ENCODE peak calls at places on chromosomes 6 and 20, in ten cellular contexts. G, M, K, A, I, T, L, H, B and Z are unnamed samples.
A peak's percentile ranks its signal among the peaks of the same experiment; 100 is the strongest.

GRCh38 chr6:17081860-17082508 is 19.9 kb upstream of the STMND1 start:
- DNase-seq in M (no peak), L (no peak), H (no peak), G (no peak), I (no peak), B (no peak), K (no peak), T (no peak), A (no peak), Z (no peak)

GRCh38 chr20:40688129-40689099 is 622 bp downstream of the MAFB start:
- DNase-seq in A (no peak), B (no peak), G (no peak), T (no peak), L (peak; percentile 11), M (no peak), K (no peak), I (no peak), H (peak; percentile 32), Z (peak; percentile 32)

GRCh38 chr20:31815408-31816188 is 3.6 kb upstream of the MYLK2 start:
- DNase-seq in A (no peak), T (no peak), M (no peak), L (no peak), B (peak; percentile 35), G (no peak), I (peak; percentile 38), K (peak; percentile 56), H (no peak), Z (no peak)

GRCh38 chr20:8530022-8530421 is 398.0 kb downstream of the PLCB1 start:
- DNase-seq in T (no peak), A (no peak), L (no peak), M (no peak), K (no peak), I (no peak), B (no peak), H (no peak), G (peak; percentile 8), Z (no peak)

GRCh38 chr20:61346996-61347906 is 95.2 kb downstream of the CDH4 start:
- DNase-seq in B (no peak), K (no peak), I (no peak), T (no peak), H (no peak), G (no peak), A (no peak), M (no peak), L (no peak), Z (no peak)

GRCh38 chr6:43059168-43060033 is at the start of the genes KLC4 and MRPL2:
- DNase-seq in L (peak; percentile 96), A (peak; percentile 99), I (peak; percentile 100), M (peak; percentile 97), G (peak; percentile 99), T (peak; percentile 96), H (peak; percentile 96), K (peak; percentile 99), B (peak; percentile 100), Z (peak; percentile 99)

GRCh38 chr6:127051571-127052260 is 66.8 kb upstream of the RSPO3 start:
- DNase-seq in A (peak; percentile 79), B (no peak), G (peak; percentile 75), T (no peak), K (no peak), M (no peak), H (no peak), I (no peak), L (no peak), Z (no peak)

GRCh38 chr6:145031001-145031400 is 704.3 kb downstream of the EPM2A start:
- DNase-seq in H (no peak), I (no peak), B (no peak), M (no peak), T (no peak), L (no peak), A (no peak), K (no peak), G (no peak), Z (peak; percentile 54)

GRCh38 chr20:17621229-17621968 is 51.5 kb downstream of the DSTN start:
- DNase-seq in L (no peak), G (no peak), T (no peak), B (no peak), M (no peak), H (no peak), K (no peak), I (no peak), A (no peak), Z (no peak)